ENCODE peak calls at places on chromosomes 13 and 19, in four cellular contexts. O is lower lobe of right lung, V is HS-5, F is D341Med. U is an unnamed sample.

GRCh38 chr19:55809381-55810058 is 22.3 kb downstream of the NLRP11 start:
- DNase-seq in O (peak), V (peak), F (peak), U (no peak)

GRCh38 chr19:33382006-33382405 is 8.5 kb downstream of the CEBPG start:
- DNase-seq in O (no peak), V (no peak), F (no peak), U (no peak)

GRCh38 chr13:50707533-50708096 is 135.9 kb downstream of the DLEU7 start:
- DNase-seq in O (no peak), V (no peak), F (no peak), U (no peak)

GRCh38 chr19:55094456-55095259 is 19.0 kb downstream of the EPS8L1 start:
- DNase-seq in O (no peak), V (no peak), F (no peak), U (no peak)

GRCh38 chr13:37617162-37617561 is 18.6 kb upstream of the POSTN start:
- DNase-seq in O (no peak), V (peak), F (no peak), U (no peak)

GRCh38 chr13:50685491-50685890 is 158.0 kb downstream of the DLEU7 start:
- DNase-seq in O (peak), V (no peak), F (peak), U (peak)

GRCh38 chr13:104565888-104566287 is 1499.7 kb upstream of the SLC10A2 start:
- DNase-seq in O (no peak), V (no peak), F (no peak), U (no peak)

GRCh38 chr19:41187884-41188279 is 5.1 kb upstream of the CYP2S1 start:
- DNase-seq in O (no peak), V (no peak), F (no peak), U (no peak)

GRCh38 chr19:42277821-42278809 is 9.1 kb downstream of the CIC start:
- DNase-seq in O (no peak), V (no peak), F (no peak), U (peak)

GRCh38 chr13:43663474-43664090 is 123.2 kb downstream of the ENOX1 start:
- DNase-seq in O (no peak), V (peak), F (no peak), U (no peak)

GRCh38 chr13:62358646-62358932 is 942.9 kb upstream of the PCDH20 start:
- DNase-seq in O (no peak), V (no peak), F (no peak), U (no peak)

GRCh38 chr13:111483621-111483987 is 163.2 kb downstream of the TEX29 start:
- DNase-seq in O (no peak), V (no peak), F (no peak), U (no peak)

GRCh38 chr13:40648040-40648439 is 18.4 kb downstream of the FOXO1 start:
- DNase-seq in O (no peak), V (no peak), F (no peak), U (no peak)

U was measured in Right ventricle myocardium inferior.